ENCODE peak calls at places on chromosomes 4 and X, in four cellular contexts. S is posterior cingulate gyrus, H is glutamatergic neuron, Y is cardiac septum. D is an unnamed sample.

GRCh38 chr4:69066945-69067344 is 29.3 kb upstream of the UGT2B7 start:
- DNase-seq in S (no peak), Y (no peak), H (no peak), D (no peak)

GRCh38 chr4:161791796-161792556 is 371.8 kb downstream of the FSTL5 start:
- DNase-seq in Y (no peak), H (no peak), S (peak), D (no peak)

GRCh38 chr4:2246384-2247127 is 4.6 kb upstream of the HAUS3 start:
- DNase-seq in Y (peak), H (peak), S (peak), D (peak)

GRCh38 chr4:114400531-114400930 is 198.1 kb upstream of the UGT8 start:
- DNase-seq in S (no peak), Y (no peak), H (no peak), D (no peak)

GRCh38 chr4:8820178-8821102 is 51.2 kb downstream of the HMX1 start:
- DNase-seq in H (no peak), Y (peak), S (peak), D (peak)

GRCh38 chr4:7266525-7267292 is 74.4 kb downstream of the SORCS2 start:
- DNase-seq in H (no peak), Y (no peak), S (no peak), D (no peak)

GRCh38 chr4:74038161-74039064 is at the start of gene CXCL3:
- DNase-seq in Y (peak), S (peak), H (peak), D (peak)

GRCh38 chrX:29143356-29143755 is 556.1 kb downstream of the IL1RAPL1 start:
- DNase-seq in S (no peak), H (no peak), Y (no peak), D (no peak)

GRCh38 chr4:26857278-26858034 is 3.2 kb upstream of the STIM2 start:
- DNase-seq in H (peak), S (peak), Y (peak), D (peak)

GRCh38 chr4:2805712-2806391 is 13.0 kb downstream of the SH3BP2 start:
- DNase-seq in H (no peak), S (peak), Y (no peak), D (peak)

GRCh38 chrX:104432321-104432720 is 133.7 kb upstream of the IL1RAPL2 start:
- DNase-seq in Y (no peak), S (no peak), H (no peak), D (no peak)

GRCh38 chr4:6114181-6114580 is 86.2 kb downstream of the JAKMIP1 start:
- DNase-seq in H (no peak), Y (no peak), S (no peak), D (peak)

GRCh38 chrX:2498781-2499302 is 1.9 kb downstream of the DHRSX start:
- DNase-seq in Y (peak), S (no peak), H (no peak), D (peak)

GRCh38 chr4:7699825-7700224 is 239.8 kb downstream of the AFAP1 start:
- DNase-seq in Y (no peak), S (no peak), H (no peak), D (no peak)

GRCh38 chr4:169988252-169988651 is 37.9 kb downstream of the MFAP3L start:
- DNase-seq in H (no peak), S (no peak), Y (no peak), D (no peak)

GRCh38 chrX:133005038-133005437 is 46.6 kb upstream of the HS6ST2 start:
- DNase-seq in H (no peak), S (no peak), Y (no peak), D (no peak)

GRCh38 chr4:89800012-89800516 is 36.9 kb downstream of the SNCA start:
- DNase-seq in S (no peak), Y (no peak), H (no peak), D (no peak)

GRCh38 chr4:22607382-22607781 is 85.4 kb upstream of the GBA3 start:
- DNase-seq in H (peak), S (peak), Y (no peak), D (no peak)

GRCh38 chrX:74923942-74924448 is 1.3 kb downstream of the NEXMIF start:
- DNase-seq in Y (no peak), S (peak), H (no peak), D (no peak)

GRCh38 chr4:173208420-173208819 is 39.8 kb downstream of the GALNT7 start:
- DNase-seq in Y (no peak), S (no peak), H (no peak), D (no peak)

GRCh38 chr4:69881173-69881773 is 21.3 kb upstream of the SULT1E1 start:
- DNase-seq in Y (no peak), H (no peak), S (peak), D (no peak)

GRCh38 chrX:119647552-119648420 is 41.6 kb upstream of the NKRF start:
- DNase-seq in S (no peak), H (no peak), Y (no peak), D (no peak)

GRCh38 chr4:11529625-11530201 is 101.0 kb upstream of the HS3ST1 start:
- DNase-seq in Y (no peak), S (no peak), H (no peak), D (no peak)

GRCh38 chr4:22869235-22869634 is 176.5 kb downstream of the GBA3 start:
- DNase-seq in S (no peak), Y (no peak), H (no peak), D (no peak)

GRCh38 chr4:150278206-150278605 is 200.0 kb downstream of the DCLK2 start:
- DNase-seq in S (no peak), Y (no peak), H (peak), D (no peak)

GRCh38 chr4:52550186-52550585 is 108.9 kb downstream of the USP46 start:
- DNase-seq in Y (no peak), H (no peak), S (no peak), D (no peak)

GRCh38 chr4:107863850-107864371 is 39.2 kb downstream of the SGMS2 start:
- DNase-seq in H (no peak), S (peak), Y (peak), D (no peak)

GRCh38 chr4:73275318-73275654 is 16.7 kb upstream of the ANKRD17 start:
- DNase-seq in H (no peak), Y (no peak), S (no peak), D (no peak)

GRCh38 chr4:87718221-87718620 is 68.1 kb downstream of the DMP1 start:
- DNase-seq in Y (no peak), H (no peak), S (peak), D (no peak)

GRCh38 chrX:10011261-10011931 is 44.2 kb downstream of the CLDN34 start:
- DNase-seq in S (no peak), H (peak), Y (no peak), D (no peak)

GRCh38 chr4:825969-826330 is at the start of gene CPLX1:
- DNase-seq in S (peak), H (peak), Y (peak), D (no peak)

GRCh38 chr4:95095352-95095974 is 337.7 kb downstream of the BMPR1B start:
- DNase-seq in S (no peak), H (no peak), Y (no peak), D (no peak)

GRCh38 chrX:131366387-131366786 is 77.3 kb upstream of the IGSF1 start:
- DNase-seq in S (no peak), Y (no peak), H (no peak), D (no peak)

GRCh38 chr4:67437974-67438713 is 107.2 kb downstream of the CENPC start:
- DNase-seq in H (no peak), S (no peak), Y (no peak), D (no peak)

GRCh38 chr4:88522702-88523324 is 763 bp downstream of the PYURF start:
- DNase-seq in H (peak), S (no peak), Y (peak), D (peak)

GRCh38 chrX:153648358-153649177 is 1.6 kb downstream of the DUSP9 start:
- DNase-seq in Y (no peak), S (peak), H (no peak), D (peak)

D was measured in posterior vena cava.